ENCODE peak calls at places on chromosomes 5 and 9, in nine cellular contexts. W is heart left ventricle; K is upper lobe of left lung; R is CD8-positive, alpha-beta T cell; M is mucosa of descending colon; H is fibroblast of mammary gland; E is right cardiac atrium; B is uterus; Z is GM23248. C is an unnamed sample.

GRCh38 chr9:123599781-123600180 is 243.8 kb downstream of the CRB2 start:
- DNase-seq in W (no peak), K (no peak), R (no peak), M (no peak), H (peak), E (no peak), B (no peak), Z (no peak), C (no peak)

GRCh38 chr9:77384406-77384805 is 207.1 kb downstream of the VPS13A start:
- DNase-seq in W (no peak), K (no peak), R (no peak), M (no peak), H (peak), E (no peak), B (no peak), Z (peak), C (no peak)

GRCh38 chr9:22278426-22278825 is 168.2 kb upstream of the DMRTA1 start:
- DNase-seq in W (no peak), K (no peak), R (no peak), M (no peak), H (peak), E (no peak), B (no peak), Z (peak), C (no peak)

GRCh38 chr9:122192261-122192875 is 32.7 kb downstream of the MORN5 start:
- DNase-seq in W (no peak), K (no peak), R (no peak), M (no peak), H (no peak), E (no peak), B (no peak), Z (no peak), C (no peak)

GRCh38 chr9:134225186-134225585 is 60.8 kb upstream of the RNU6ATAC start:
- DNase-seq in W (peak), K (no peak), R (no peak), M (no peak), H (no peak), E (peak), B (no peak), Z (no peak), C (no peak)

GRCh38 chr9:107358867-107359440 is 75.9 kb downstream of the RAD23B start:
- DNase-seq in W (no peak), K (peak), R (no peak), M (no peak), H (no peak), E (no peak), B (no peak), Z (no peak), C (no peak)

GRCh38 chr9:35051069-35051967 is 21.1 kb downstream of the VCP start:
- DNase-seq in W (no peak), K (no peak), R (no peak), M (no peak), H (peak), E (no peak), B (peak), Z (peak), C (peak)

GRCh38 chr5:159459951-159460538 is 129.8 kb upstream of the IL12B start:
- DNase-seq in W (no peak), K (no peak), R (no peak), M (no peak), H (peak), E (no peak), B (no peak), Z (peak), C (no peak)

GRCh38 chr5:62475072-62475471 is 62.5 kb downstream of the IPO11 start:
- DNase-seq in W (no peak), K (no peak), R (no peak), M (no peak), H (peak), E (peak), B (no peak), Z (peak), C (no peak)

GRCh38 chr5:181220178-181220515 is 2.9 kb upstream of the TRIM41 start:
- DNase-seq in W (no peak), K (peak), R (no peak), M (no peak), H (no peak), E (no peak), B (no peak), Z (no peak), C (no peak)

GRCh38 chr9:131111854-131112311 is 13.5 kb upstream of the NUP214 start:
- DNase-seq in W (no peak), K (no peak), R (no peak), M (no peak), H (no peak), E (no peak), B (no peak), Z (no peak), C (no peak)
- H3K4me3 ChIP-seq in W (no peak), K (no peak), R (no peak), M (no peak), H (no peak), E (no peak), B (no peak), Z (no peak), C (no peak)

GRCh38 chr5:170303564-170303963 is 6.0 kb upstream of the LCP2 start:
- DNase-seq in W (no peak), K (no peak), R (no peak), M (no peak), H (no peak), E (no peak), B (no peak), Z (no peak), C (no peak)

GRCh38 chr5:170301901-170302728 is 4.5 kb upstream of the LCP2 start:
- DNase-seq in W (no peak), K (no peak), R (no peak), M (no peak), H (no peak), E (no peak), B (no peak), Z (no peak), C (no peak)

GRCh38 chr5:170305016-170305645 is 7.6 kb upstream of the LCP2 start:
- DNase-seq in W (no peak), K (no peak), R (no peak), M (no peak), H (no peak), E (no peak), B (no peak), Z (no peak), C (no peak)

GRCh38 chr5:170301149-170301548 is 3.6 kb upstream of the LCP2 start:
- DNase-seq in W (no peak), K (no peak), R (no peak), M (no peak), H (no peak), E (no peak), B (no peak), Z (no peak), C (no peak)

GRCh38 chr5:170302729-170303501 is 5.3 kb upstream of the LCP2 start:
- DNase-seq in W (peak), K (peak), R (peak), M (peak), H (no peak), E (peak), B (peak), Z (no peak), C (peak)
- H3K4me3 ChIP-seq in W (peak), K (no peak), R (peak), M (no peak), H (no peak), E (no peak), B (no peak), Z (no peak), C (peak)

GRCh38 chr5:38151878-38152277 is 106.5 kb upstream of the EGFLAM start:
- DNase-seq in W (no peak), K (no peak), R (no peak), M (no peak), H (peak), E (no peak), B (no peak), Z (no peak), C (no peak)

GRCh38 chr5:38149815-38150195 is 108.6 kb upstream of the EGFLAM start:
- DNase-seq in W (no peak), K (no peak), R (no peak), M (no peak), H (no peak), E (no peak), B (no peak), Z (no peak), C (no peak)

DNA sequence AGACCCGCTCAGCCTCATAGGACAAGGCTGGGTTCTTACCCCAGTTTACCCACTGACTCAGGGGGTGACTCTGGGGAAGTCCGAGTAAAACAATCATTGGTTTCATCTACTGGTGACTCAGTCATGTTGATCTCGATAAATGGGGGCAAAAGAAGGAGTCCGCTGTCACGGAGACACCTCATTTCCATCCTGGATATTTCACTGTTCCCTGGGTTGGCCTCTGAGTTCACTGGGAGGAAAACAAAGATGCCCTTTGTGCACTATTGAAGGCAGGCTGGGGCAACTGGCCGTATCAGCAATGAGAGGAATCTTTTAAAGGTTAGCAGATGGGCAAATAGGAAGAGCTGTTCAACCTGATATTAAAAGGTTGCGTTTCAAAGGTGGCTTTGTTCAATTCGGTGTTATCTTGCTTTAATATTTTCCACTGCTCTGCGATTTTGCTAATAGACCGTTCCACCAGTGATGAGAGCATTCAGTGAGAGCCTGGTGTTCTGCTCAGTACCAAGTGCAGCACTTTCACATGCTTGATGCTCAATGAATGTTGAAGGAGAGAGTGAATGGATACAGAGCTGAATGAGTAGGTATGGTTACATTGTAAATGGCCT is 110.2 kb upstream of the EGFLAM start:
- DNase-seq in W (no peak), K (no peak), R (no peak), M (no peak), H (no peak), E (no peak), B (no peak), Z (no peak), C (no peak)
- H3K4me3 ChIP-seq in W (no peak), K (no peak), R (no peak), M (no peak), H (no peak), E (no peak), B (no peak), Z (no peak), C (no peak)

GRCh38 chr9:105328296-105328695 is 83.8 kb downstream of the SLC44A1 start:
- DNase-seq in W (no peak), K (no peak), R (no peak), M (no peak), H (no peak), E (no peak), B (no peak), Z (no peak), C (no peak)
- H3K4me3 ChIP-seq in W (no peak), K (no peak), R (no peak), M (no peak), H (no peak), E (no peak), B (no peak), Z (no peak), C (no peak)

C was measured in Jurkat, Clone E6-1.